ENCODE peak calls at places on chromosomes 3 and 15, in six cellular contexts. W is mesothelial cell of epicardium, B is H1, G is ovary, Z is brain microvascular endothelial cell, T is A549. Q is an unnamed sample.

GRCh38 chr15:57949374-57949938 is 116.1 kb downstream of the ALDH1A2 start:
- DNase-seq in W (no peak), G (no peak), Z (no peak), T (no peak), B (no peak), Q (no peak)

GRCh38 chr15:31203999-31204398 is 102.5 kb upstream of the TRPM1 start:
- DNase-seq in Z (no peak), B (no peak), G (no peak), T (no peak), W (no peak), Q (no peak)

GRCh38 chr15:93045191-93045785 is 43.7 kb downstream of the RGMA start:
- DNase-seq in G (no peak), T (no peak), W (no peak), Z (no peak), B (no peak), Q (no peak)

GRCh38 chr3:52108302-52109232 is 45.7 kb downstream of the POC1A start:
- DNase-seq in T (no peak), B (no peak), G (no peak), Z (no peak), W (no peak), Q (no peak)

GRCh38 chr15:99315636-99316035 is 64.4 kb downstream of the LRRC28 start:
- DNase-seq in Z (no peak), B (no peak), T (no peak), G (no peak), W (no peak), Q (no peak)

GRCh38 chr15:69194854-69195253 is 34.4 kb downstream of the GLCE start:
- DNase-seq in T (no peak), G (no peak), W (no peak), Z (no peak), B (no peak), Q (no peak)

GRCh38 chr3:70861855-70862254 is 549.4 kb upstream of the MDFIC2 start:
- DNase-seq in Z (peak; percentile 81), B (no peak), G (no peak), T (no peak), W (no peak), Q (no peak)

GRCh38 chr3:53236112-53236841 is 19.5 kb downstream of the TKT start:
- DNase-seq in Z (peak; percentile 82), B (no peak), T (peak; percentile 84), G (peak; percentile 60), W (no peak), Q (no peak)

GRCh38 chr3:34995771-34996430 is 643.4 kb upstream of the ARPP21 start:
- DNase-seq in G (no peak), W (no peak), T (no peak), Z (no peak), B (no peak), Q (no peak)

GRCh38 chr15:71170163-71170562 is 54.9 kb downstream of the THSD4 start:
- DNase-seq in W (no peak), Z (no peak), G (no peak), B (no peak), T (no peak), Q (no peak)

GRCh38 chr15:70301396-70301795 is 203.7 kb upstream of the TLE3 start:
- DNase-seq in W (no peak), Z (no peak), G (no peak), B (no peak), T (no peak), Q (no peak)

GRCh38 chr15:36845270-36845669 is 255.1 kb downstream of the MEIS2 start:
- DNase-seq in W (no peak), Z (no peak), B (no peak), T (no peak), G (no peak), Q (no peak)

GRCh38 chr3:193207290-193207689 is 33.7 kb upstream of the PLAAT1 start:
- DNase-seq in W (no peak), B (no peak), T (peak; percentile 1), Z (no peak), G (no peak), Q (no peak)

GRCh38 chr3:71942432-71942831 is 157.5 kb upstream of the PROK2 start:
- DNase-seq in Z (no peak), B (no peak), G (no peak), W (no peak), T (no peak), Q (no peak)
- TF ChIP-seq CTCF in Z (no peak), B (peak; percentile 59), G (no peak), W (no peak), T (no peak), Q (no peak)

GRCh38 chr3:134677196-134677986 is 26.6 kb upstream of the KY start:
- DNase-seq in W (no peak), G (no peak), Z (no peak), T (peak; percentile 19), B (peak; percentile 38), Q (no peak)
- TF ChIP-seq CTCF in W (peak; percentile 15), G (no peak), Z (peak; percentile 67), T (no peak), B (peak; percentile 97), Q (peak; percentile 4)

DNA sequence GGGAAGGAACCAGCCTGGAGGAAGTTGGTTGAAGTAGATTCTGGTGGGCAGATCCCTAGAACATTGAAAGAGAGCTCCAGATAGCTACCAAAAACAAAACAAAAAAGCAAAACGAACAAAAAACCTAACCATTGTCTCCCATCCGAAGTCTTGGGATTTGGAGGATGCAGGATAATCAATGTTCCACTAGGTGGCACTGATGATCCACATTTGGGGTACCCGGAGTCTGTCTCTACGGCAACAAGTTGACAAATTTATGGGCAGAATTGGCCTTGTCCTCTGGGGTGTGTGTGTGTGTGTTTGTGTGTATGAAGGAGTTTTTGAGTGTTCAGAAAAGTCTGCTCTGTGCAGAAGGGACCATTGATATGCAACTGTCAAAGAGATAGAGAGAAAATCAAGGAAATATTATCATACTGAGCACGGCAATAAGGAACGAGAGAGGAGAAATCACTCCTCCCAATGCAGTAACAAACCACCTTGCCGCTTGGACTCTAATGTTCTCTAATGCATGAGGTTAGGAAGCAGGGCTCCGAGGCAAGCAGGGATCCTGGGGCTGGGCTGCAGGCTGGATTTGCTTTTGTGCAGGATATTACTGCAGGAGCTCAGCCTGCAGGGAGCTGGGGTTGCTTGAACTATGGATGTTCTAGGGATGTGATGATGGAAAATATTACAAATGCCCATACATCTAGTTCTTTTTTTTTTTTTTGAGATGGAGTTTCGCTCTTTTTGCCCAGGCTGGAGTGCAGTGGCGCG is 59.8 kb upstream of the KLHL25 start:
- DNase-seq in Z (peak; percentile 57), T (peak; percentile 76), B (no peak), W (no peak), G (no peak), Q (no peak)
- TF ChIP-seq CTCF in Z (peak; percentile 84), T (peak; percentile 94), B (peak; percentile 88), W (peak; percentile 82), G (peak; percentile 51), Q (peak; percentile 84)

DNA sequence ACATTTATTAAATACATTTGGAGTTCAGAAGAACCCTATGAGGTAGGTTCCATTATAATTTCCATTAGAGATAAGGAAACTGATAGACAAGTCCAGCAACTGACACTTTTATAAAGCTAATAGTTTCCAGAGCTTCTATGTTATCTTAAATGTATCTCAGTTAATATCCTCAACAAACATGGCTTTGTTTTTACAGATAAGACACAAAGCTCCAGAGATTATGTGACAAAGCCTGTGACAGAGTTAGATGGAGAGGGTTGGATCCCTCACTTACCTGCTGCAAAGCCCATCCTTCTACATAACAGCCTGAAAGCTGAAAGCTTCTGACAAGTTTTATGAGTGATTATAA is 473 bp upstream of the COMMD2 start:
- DNase-seq in G (no peak), Z (no peak), W (no peak), B (no peak), T (no peak), Q (no peak)
- TF ChIP-seq CTCF in G (no peak), Z (no peak), W (peak; percentile 31), B (no peak), T (peak; percentile 4), Q (no peak)

DNA sequence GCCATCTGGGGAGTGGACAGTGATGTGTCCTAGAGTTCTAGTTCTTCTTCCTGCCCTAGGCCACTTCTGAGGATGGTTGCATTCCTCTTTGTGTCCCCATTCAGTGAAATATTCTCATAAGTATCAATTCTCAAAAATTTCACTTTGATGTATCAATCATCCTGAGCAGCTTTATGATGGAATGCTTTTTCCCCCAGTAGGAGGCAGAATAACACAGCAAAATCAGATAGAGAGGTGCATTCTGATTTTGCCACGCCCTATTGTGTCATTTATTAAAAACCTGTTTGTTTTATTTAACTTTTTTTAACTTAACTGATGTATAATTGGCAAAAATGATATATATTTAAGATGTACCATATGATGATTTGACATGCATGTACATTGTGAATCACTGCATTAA is 656.0 kb upstream of the GRM7 start:
- DNase-seq in B (no peak), G (no peak), W (no peak), Z (no peak), T (no peak), Q (no peak)
- TF ChIP-seq CTCF in B (peak; percentile 43), G (no peak), W (no peak), Z (no peak), T (no peak), Q (no peak)

GRCh38 chr3:189108032-189108431 is 63.7 kb upstream of the TPRG1 start:
- DNase-seq in W (no peak), T (no peak), B (no peak), Z (no peak), G (no peak), Q (no peak)
- TF ChIP-seq CTCF in W (no peak), T (no peak), B (no peak), Z (no peak), G (no peak), Q (no peak)

DNA sequence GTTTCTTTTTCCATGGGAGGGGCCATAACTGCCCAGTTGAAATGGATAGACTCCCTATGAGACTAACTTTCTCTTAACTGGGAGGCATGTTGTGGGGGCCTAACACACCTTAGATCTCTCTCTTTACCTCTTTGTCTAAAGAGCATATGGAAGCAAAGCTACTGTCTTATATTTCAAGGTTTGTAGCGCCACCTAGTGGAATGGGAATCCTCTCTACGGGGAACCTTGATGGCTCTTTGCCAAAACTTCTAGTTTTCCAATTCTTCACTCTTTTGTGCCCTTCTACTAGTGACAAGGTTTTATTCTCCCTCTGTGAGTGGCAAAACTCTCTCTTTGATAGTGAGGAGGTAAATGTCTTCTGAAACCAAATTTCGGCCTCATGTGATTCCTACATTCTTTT is 1030.4 kb upstream of the CADM2 start:
- DNase-seq in Z (no peak), G (no peak), B (no peak), W (no peak), T (peak; percentile 60), Q (no peak)
- TF ChIP-seq CTCF in Z (peak; percentile 32), G (no peak), B (peak; percentile 64), W (peak; percentile 42), T (peak; percentile 23), Q (peak; percentile 38)

GRCh38 chr15:37995461-37996347 is 61.3 kb downstream of the TMCO5A start:
- DNase-seq in Z (peak; percentile 60), G (no peak), B (no peak), T (peak; percentile 65), W (no peak), Q (no peak)
- TF ChIP-seq CTCF in Z (peak; percentile 59), G (peak; percentile 56), B (peak; percentile 59), T (peak; percentile 71), W (peak; percentile 55), Q (peak; percentile 23)

Q was measured in esophagus squamous epithelium.